ENCODE peak calls at places on chromosomes 4 and X, in four cellular contexts. H, G, C and Z are unnamed samples.

GRCh38 chrX:118520206-118520857 is 24.7 kb downstream of the DOCK11 start:
- DNase-seq in H (peak; percentile 25), G (no peak), C (peak; percentile 84), Z (peak; percentile 55)

GRCh38 chrX:112769034-112769433 is 71.6 kb downstream of the AMOT start:
- DNase-seq in H (no peak), G (no peak), C (no peak), Z (no peak)

GRCh38 chrX:116232833-116233232 is 62.3 kb downstream of the AGTR2 start:
- DNase-seq in H (peak; percentile 86), G (no peak), C (peak; percentile 87), Z (peak; percentile 74)

GRCh38 chr4:186886759-186887158 is 163.1 kb upstream of the FAT1 start:
- DNase-seq in H (no peak), G (no peak), C (no peak), Z (peak; percentile 28)

GRCh38 chr4:181007751-181008150 is 1235.5 kb upstream of the TENM3 start:
- DNase-seq in H (no peak), G (no peak), C (peak; percentile 13), Z (no peak)

GRCh38 chr4:185755451-185755850 is 56.5 kb downstream of the SORBS2 start:
- DNase-seq in H (no peak), G (no peak), C (no peak), Z (no peak)

GRCh38 chr4:97235516-97235915 is 907.8 kb downstream of the STPG2 start:
- DNase-seq in H (no peak), G (no peak), C (no peak), Z (no peak)

GRCh38 chr4:13399257-13399656 is 84.9 kb downstream of the RAB28 start:
- DNase-seq in H (peak; percentile 5), G (no peak), C (peak; percentile 21), Z (no peak)

GRCh38 chr4:156227321-156227720 is 273.7 kb upstream of the CTSO start:
- DNase-seq in H (no peak), G (no peak), C (no peak), Z (no peak)

GRCh38 chr4:154503598-154503997 is 12.0 kb upstream of the DCHS2 start:
- DNase-seq in H (peak; percentile 28), G (peak; percentile 22), C (peak; percentile 33), Z (peak; percentile 40)

GRCh38 chrX:30971761-30972603 is 82.9 kb upstream of the TAB3 start:
- DNase-seq in H (peak; percentile 37), G (peak; percentile 61), C (peak; percentile 45), Z (peak; percentile 13)

GRCh38 chr4:122728781-122729330 is 3.6 kb upstream of the BBS12 start:
- DNase-seq in H (no peak), G (no peak), C (no peak), Z (no peak)

GRCh38 chrX:77404318-77404878 is 42.8 kb upstream of the FGF16 start:
- DNase-seq in H (no peak), G (peak; percentile 3), C (no peak), Z (no peak)

GRCh38 chr4:186596850-186597390 is 41.6 kb upstream of the MTNR1A start:
- DNase-seq in H (no peak), G (no peak), C (no peak), Z (no peak)

GRCh38 chrX:131045786-131046185 is 12.4 kb upstream of the ARHGAP36 start:
- DNase-seq in H (no peak), G (no peak), C (no peak), Z (no peak)

GRCh38 chrX:118360429-118361125 is 14.7 kb downstream of the WDR44 start:
- DNase-seq in H (peak; percentile 61), G (no peak), C (peak; percentile 17), Z (peak; percentile 58)

GRCh38 chr4:140684314-140684713 is 71.9 kb downstream of the TBC1D9 start:
- DNase-seq in H (no peak), G (no peak), C (no peak), Z (no peak)

GRCh38 chrX:113260474-113260873 is 419.8 kb upstream of the AMOT start:
- DNase-seq in H (no peak), G (peak; percentile 18), C (no peak), Z (no peak)

GRCh38 chr4:58749206-58749605 is 1639.0 kb upstream of the IGFBP7 start:
- DNase-seq in H (no peak), G (no peak), C (no peak), Z (no peak)

GRCh38 chr4:9984621-9985020 is 36.7 kb downstream of the SLC2A9 start:
- DNase-seq in H (no peak), G (no peak), C (no peak), Z (no peak)

GRCh38 chr4:1337376-1337831 is 9.6 kb upstream of the UVSSA start:
- DNase-seq in H (peak; percentile 34), G (no peak), C (peak; percentile 61), Z (peak; percentile 8)

GRCh38 chrX:124478046-124478445 is 131.7 kb downstream of the SH2D1A start:
- DNase-seq in H (no peak), G (no peak), C (no peak), Z (no peak)

GRCh38 chrX:16022580-16023170 is 100.7 kb upstream of the GRPR start:
- DNase-seq in H (peak; percentile 60), G (no peak), C (peak; percentile 74), Z (peak; percentile 39)

GRCh38 chrX:49291615-49292337 is 11.7 kb upstream of the GAGE10 start:
- DNase-seq in H (peak; percentile 20), G (peak; percentile 68), C (peak; percentile 62), Z (no peak)

GRCh38 chr4:6017800-6018199 is 431 bp downstream of the C4orf50 start:
- DNase-seq in H (no peak), G (no peak), C (no peak), Z (no peak)

GRCh38 chr4:2441393-2442174 is 22.8 kb downstream of the CFAP99 start:
- DNase-seq in H (peak; percentile 27), G (peak; percentile 91), C (peak; percentile 77), Z (no peak)

GRCh38 chrX:21725498-21725897 is 32.4 kb downstream of the SMPX start:
- DNase-seq in H (peak; percentile 46), G (peak; percentile 23), C (peak; percentile 41), Z (peak; percentile 47)

GRCh38 chr4:30929649-30930048 is 209.5 kb downstream of the PCDH7 start:
- DNase-seq in H (no peak), G (no peak), C (no peak), Z (no peak)

GRCh38 chr4:109429545-109429944 is 4.1 kb upstream of the SEC24B start:
- DNase-seq in H (no peak), G (no peak), C (no peak), Z (peak; percentile 56)

GRCh38 chrX:7027071-7027470 is 120.4 kb upstream of the STS start:
- DNase-seq in H (no peak), G (no peak), C (no peak), Z (no peak)

GRCh38 chr4:8599091-8599460 is 6.5 kb downstream of the CPZ start:
- DNase-seq in H (no peak), G (no peak), C (no peak), Z (no peak)

GRCh38 chrX:8049827-8050226 is 121.2 kb downstream of the VCX2 start:
- DNase-seq in H (no peak), G (no peak), C (no peak), Z (no peak)

GRCh38 chrX:51837926-51838325 is 55.5 kb upstream of the MAGED1 start:
- DNase-seq in H (no peak), G (peak; percentile 9), C (no peak), Z (no peak)

GRCh38 chrX:40154853-40155616 is 57.3 kb upstream of the BCOR start:
- DNase-seq in H (no peak), G (no peak), C (peak; percentile 56), Z (no peak)

GRCh38 chr4:156673483-156673882 is 298.1 kb downstream of the PDGFC start:
- DNase-seq in H (no peak), G (no peak), C (peak; percentile 48), Z (no peak)

GRCh38 chr4:71729856-71730255 is 54.0 kb downstream of the GC start:
- DNase-seq in H (no peak), G (no peak), C (no peak), Z (no peak)

GRCh38 chrX:119488749-119489148 is 20.5 kb downstream of the SLC25A5 start:
- DNase-seq in H (no peak), G (peak; percentile 68), C (peak; percentile 64), Z (no peak)

GRCh38 chr4:142406051-142406549 is 440.0 kb downstream of the INPP4B start:
- DNase-seq in H (peak; percentile 66), G (peak; percentile 40), C (peak; percentile 69), Z (peak; percentile 82)

GRCh38 chr4:151555151-151555945 is 146.4 kb downstream of the FHIP1A start:
- DNase-seq in H (peak; percentile 53), G (no peak), C (peak; percentile 3), Z (no peak)